ENCODE peak calls at places on chromosomes 3 and 15, in six cellular contexts. Z is mucosa of descending colon, P is HCT116, E is neural progenitor cell, H is right lobe of liver, T is Peyer's patch. Y is an unnamed sample. For H3K36me3 and H3K4me1, the result is how much of the 10 kb centered on the place peaks cover.

GRCh38 chr3:49461443-49462171 is 8.5 kb upstream of the DAG1 start:
- DNase-seq in T (no peak), P (no peak), E (peak), Z (no peak), H (no peak), Y (no peak)

GRCh38 chr3:30293621-30294240 is 312.7 kb upstream of the TGFBR2 start:
- DNase-seq in E (no peak), H (no peak), P (no peak), T (no peak), Z (no peak), Y (no peak)

GRCh38 chr15:29183071-29183831 is 86.4 kb downstream of the NSMCE3 start:
- DNase-seq in Z (no peak), P (no peak), E (no peak), H (no peak), T (no peak), Y (no peak)

GRCh38 chr3:147572970-147573340 is 163.8 kb downstream of the ZIC1 start:
- DNase-seq in Z (no peak), E (no peak), T (no peak), H (no peak), P (no peak), Y (no peak)

GRCh38 chr3:129645291-129645690 is 38.8 kb upstream of the PLXND1 start:
- DNase-seq in E (no peak), H (no peak), P (no peak), T (no peak), Z (no peak), Y (no peak)

GRCh38 chr15:101168463-101168824 is 83.4 kb downstream of the CHSY1 start:
- DNase-seq in T (no peak), H (no peak), P (no peak), Z (no peak), E (no peak), Y (no peak)

GRCh38 chr15:40960926-40961325 is 7.7 kb downstream of the CHAC1 start:
- DNase-seq in E (no peak), T (peak), P (peak), H (no peak), Z (peak), Y (no peak)

GRCh38 chr3:126888186-126888760 is 94.6 kb upstream of the PLXNA1 start:
- DNase-seq in H (no peak), T (no peak), E (no peak), Z (no peak), P (no peak), Y (no peak)

GRCh38 chr3:126570103-126570541 is 11.4 kb upstream of the C3orf22 start:
- DNase-seq in H (no peak), P (no peak), Z (no peak), E (peak), T (peak), Y (no peak)

GRCh38 chr3:28328188-28329151 is 20.1 kb upstream of the ZCWPW2 start:
- DNase-seq in E (peak), Z (no peak), T (no peak), P (no peak), H (no peak), Y (no peak)

GRCh38 chr3:110384601-110385000 is 687.0 kb upstream of the NECTIN3 start:
- DNase-seq in H (no peak), T (no peak), Z (no peak), P (no peak), E (no peak), Y (no peak)

GRCh38 chr15:81068516-81068915 is 65.6 kb upstream of the CFAP161 start:
- DNase-seq in P (no peak), E (no peak), T (no peak), H (no peak), Z (no peak), Y (no peak)

GRCh38 chr15:49881433-49881832 is 237.6 kb downstream of the ATP8B4 start:
- DNase-seq in H (no peak), P (no peak), T (no peak), Z (no peak), E (no peak), Y (no peak)

GRCh38 chr15:49875392-49875791 is 243.6 kb downstream of the ATP8B4 start:
- DNase-seq in P (no peak), E (no peak), Z (no peak), T (no peak), H (no peak), Y (no peak)

GRCh38 chr15:49876401-49877038 is 242.5 kb downstream of the ATP8B4 start:
- DNase-seq in Z (no peak), H (no peak), P (peak), E (peak), T (no peak), Y (no peak)

GRCh38 chr15:49877871-49878511 is 241.0 kb downstream of the ATP8B4 start:
- DNase-seq in Z (no peak), H (no peak), P (no peak), E (no peak), T (no peak), Y (peak)

DNA sequence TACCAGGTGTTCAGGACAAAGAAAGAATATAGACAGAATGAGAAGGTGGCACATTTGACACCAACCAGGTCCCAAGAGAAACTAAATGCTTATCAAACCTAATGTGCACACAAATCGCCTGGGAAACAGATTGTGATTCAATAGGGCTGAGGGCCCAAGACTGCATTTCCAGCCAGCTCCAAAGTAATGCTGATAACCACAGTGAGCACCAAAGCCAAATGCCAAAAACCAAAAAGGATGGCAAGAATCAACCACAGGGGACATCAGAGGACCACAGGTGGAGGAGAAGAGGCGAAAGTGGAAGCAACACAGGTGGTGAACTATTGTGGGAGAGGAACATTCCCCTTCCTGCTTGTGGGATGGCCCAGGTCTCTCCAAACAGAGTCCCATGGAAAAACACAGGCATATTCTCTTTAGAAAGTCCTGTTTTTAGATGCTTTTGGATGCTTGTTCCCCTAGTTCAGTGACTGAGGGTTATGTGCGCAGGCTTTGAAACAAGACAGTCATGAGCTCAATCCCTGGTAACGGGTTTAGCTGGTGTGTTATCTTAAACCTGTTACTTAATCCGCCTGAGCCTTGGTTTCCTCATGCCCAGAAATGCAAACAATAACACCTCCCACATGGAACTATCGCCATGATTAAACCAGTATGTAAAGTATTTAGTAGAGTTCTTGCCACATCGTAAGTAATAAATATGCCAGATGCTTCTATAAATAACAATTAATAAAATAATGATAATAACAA is 241.7 kb downstream of the ATP8B4 start:
- DNase-seq in P (no peak), H (no peak), Z (no peak), T (no peak), E (no peak), Y (no peak)
- TF ChIP-seq CTCF in P (no peak), H (no peak), Z (no peak), T (no peak), E (no peak), Y (no peak)

GRCh38 chr3:9441501-9442221 is 44.2 kb downstream of the SETD5 start:
- DNase-seq in H (no peak), Z (no peak), P (no peak), E (no peak), T (no peak), Y (no peak)
- H3K36me3 ChIP-seq in H (half or more), Z (under half), P (half or more), E (under half), T (half or more), Y (half or more)

GRCh38 chr15:38671003-38671382 is 106.4 kb upstream of the RASGRP1 start:
- DNase-seq in H (no peak), P (no peak), Z (no peak), E (no peak), T (no peak), Y (no peak)
- H3K4me1 ChIP-seq in H (under half), P (under half), Z (under half), E (under half), T (under half), Y (under half)

GRCh38 chr3:197500812-197501211 is 55.0 kb downstream of the BDH1 start:
- DNase-seq in H (no peak), Z (peak), P (no peak), T (no peak), E (no peak), Y (no peak)

GRCh38 chr3:197504239-197505191 is 51.3 kb downstream of the BDH1 start:
- DNase-seq in T (no peak), Z (no peak), H (no peak), P (no peak), E (peak), Y (no peak)

GRCh38 chr3:197501496-197501878 is 54.3 kb downstream of the BDH1 start:
- DNase-seq in T (no peak), E (no peak), P (no peak), Z (peak), H (no peak), Y (no peak)

GRCh38 chr3:197503652-197504051 is 52.1 kb downstream of the BDH1 start:
- DNase-seq in P (no peak), H (no peak), T (no peak), Z (no peak), E (no peak), Y (no peak)

DNA sequence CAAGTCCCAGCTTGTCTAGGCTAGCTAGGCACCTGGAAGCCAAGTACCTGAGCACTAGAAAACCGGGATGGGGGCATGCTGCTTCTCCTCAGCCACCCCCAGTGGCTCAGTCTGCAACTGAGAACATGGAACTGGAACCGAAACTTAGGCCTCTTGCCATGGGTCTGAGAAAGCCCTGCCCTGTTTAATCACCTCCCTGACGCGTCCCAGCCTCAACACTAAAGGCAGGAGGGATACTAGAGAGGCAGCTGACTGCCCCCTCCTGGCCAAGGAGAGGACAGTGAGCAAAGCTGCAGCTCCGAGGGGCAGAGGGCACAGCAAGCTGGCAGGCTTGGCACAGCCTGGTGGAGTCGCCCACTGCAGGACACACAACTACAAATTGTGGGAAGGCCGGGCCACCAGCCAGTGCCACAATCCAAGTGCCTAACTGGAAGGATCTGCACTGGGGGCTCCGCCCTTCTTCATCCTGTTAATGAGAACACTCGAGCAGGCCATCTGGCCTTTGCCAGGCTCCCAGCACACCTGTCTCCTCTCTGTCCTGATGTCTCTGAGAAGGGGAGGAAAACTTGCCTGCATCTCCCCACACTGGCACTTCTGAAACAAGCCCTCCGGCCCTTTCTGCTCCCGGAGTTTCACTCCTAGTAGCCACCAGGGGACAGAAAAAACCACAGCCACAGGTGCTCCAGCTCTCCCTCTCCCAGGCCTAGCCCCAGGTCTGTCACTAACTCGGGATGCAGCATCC is 53.7 kb downstream of the BDH1 start:
- DNase-seq in E (peak), H (peak), T (peak), P (no peak), Z (peak), Y (no peak)
- TF ChIP-seq CTCF in E (peak), H (peak), T (peak), P (peak), Z (peak), Y (peak)

GRCh38 chr15:77047013-77047412 is 23.9 kb downstream of the TSPAN3 start:
- DNase-seq in T (no peak), P (no peak), E (no peak), Z (no peak), H (no peak), Y (no peak)
- H3K36me3 ChIP-seq in T (half or more), P (under half), E (under half), Z (under half), H (under half), Y (under half)

DNA sequence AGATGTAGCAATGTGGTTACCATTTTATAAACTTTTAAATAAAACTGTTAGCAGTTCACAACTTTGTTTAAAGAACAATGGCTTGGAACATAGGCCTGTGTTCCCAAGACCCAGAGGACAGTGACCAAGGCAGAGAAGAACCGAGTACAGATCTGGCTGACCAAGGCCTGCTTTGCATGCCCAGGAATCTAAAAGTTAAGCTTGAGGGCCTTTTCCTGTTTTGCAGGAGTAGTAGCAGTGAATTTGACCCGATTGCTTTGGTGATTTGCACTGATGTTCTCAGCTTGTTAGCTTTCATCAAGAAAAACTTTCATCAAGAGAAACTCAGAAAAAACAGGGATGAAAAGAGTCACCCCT is 9.9 kb downstream of the FILIP1L start:
- DNase-seq in E (no peak), T (no peak), Z (no peak), H (no peak), P (no peak), Y (no peak)
- H3K4me1 ChIP-seq in E (under half), T (under half), Z (under half), H (under half), P (under half), Y (under half)